ENCODE peak calls at places on chromosomes 12 and 14, in five cellular contexts. C is mesenchymal stem cell, A is Peyer's patch, U is HAP-1, Q is cardiac muscle cell. M is an unnamed sample. For H3K4me1, the result is how much of the 10 kb centered on the place peaks cover.

GRCh38 chr12:93751864-93752610 is 74.9 kb downstream of the CRADD start:
- DNase-seq in A (no peak), Q (no peak), U (no peak), C (peak), M (no peak)

GRCh38 chr12:94204647-94205247 is 56.4 kb downstream of the PLXNC1 start:
- DNase-seq in A (no peak), U (no peak), Q (peak), C (no peak), M (no peak)

GRCh38 chr12:64009321-64010068 is 165.0 kb downstream of the SRGAP1 start:
- DNase-seq in U (no peak), A (no peak), C (peak), Q (no peak), M (no peak)

GRCh38 chr14:54785111-54785777 is 117.4 kb downstream of the GCH1 start:
- DNase-seq in A (no peak), C (no peak), U (no peak), Q (no peak), M (no peak)

GRCh38 chr12:6554168-6554989 is 1.5 kb downstream of the IFFO1 start:
- DNase-seq in Q (peak), A (peak), C (peak), U (peak), M (peak)

GRCh38 chr12:58533652-58534051 is 386.7 kb downstream of the LRIG3 start:
- DNase-seq in A (no peak), C (no peak), U (no peak), Q (no peak), M (no peak)

GRCh38 chr14:64777461-64777860 is 73.2 kb downstream of the PLEKHG3 start:
- DNase-seq in A (no peak), U (no peak), C (no peak), Q (no peak), M (no peak)

GRCh38 chr14:96574633-96575191 is 72.5 kb downstream of the PAPOLA start:
- DNase-seq in U (no peak), Q (no peak), C (no peak), A (no peak), M (no peak)

GRCh38 chr14:52944267-52944666 is 6.6 kb downstream of the FERMT2 start:
- DNase-seq in Q (no peak), C (no peak), U (peak), A (no peak), M (no peak)

GRCh38 chr14:80653951-80654350 is 287.6 kb downstream of the CEP128 start:
- DNase-seq in C (no peak), U (no peak), Q (no peak), A (no peak), M (no peak)

GRCh38 chr14:101405171-101405883 is 156.0 kb upstream of the DIO3 start:
- DNase-seq in U (no peak), Q (no peak), A (peak), C (no peak), M (no peak)

GRCh38 chr14:75537071-75537470 is 14.8 kb downstream of the BATF start:
- DNase-seq in A (no peak), Q (no peak), U (no peak), C (peak), M (no peak)

GRCh38 chr12:98465950-98466349 is 49.4 kb upstream of the TMPO start:
- DNase-seq in C (no peak), A (no peak), U (no peak), Q (no peak), M (no peak)

GRCh38 chr12:113464852-113465719 is 6.6 kb downstream of the LHX5 start:
- DNase-seq in A (no peak), C (no peak), U (peak), Q (peak), M (no peak)

GRCh38 chr14:92800012-92800411 is 5.9 kb downstream of the GOLGA5 start:
- DNase-seq in C (no peak), U (no peak), A (no peak), Q (no peak), M (no peak)

GRCh38 chr14:88231626-88232025 is 91.4 kb downstream of the KCNK10 start:
- DNase-seq in A (no peak), C (no peak), U (no peak), Q (no peak), M (no peak)

GRCh38 chr12:46154221-46154975 is 114.4 kb downstream of the SLC38A1 start:
- DNase-seq in C (peak), Q (peak), U (no peak), A (no peak), M (no peak)

GRCh38 chr12:57235012-57235727 is 5.7 kb downstream of the SHMT2 start:
- DNase-seq in A (no peak), U (peak), Q (no peak), C (peak), M (peak)

GRCh38 chr14:86038401-86038985 is 508.5 kb downstream of the FLRT2 start:
- DNase-seq in U (peak), Q (peak), C (peak), A (no peak), M (peak)

GRCh38 chr12:18888062-18888461 is 150.1 kb downstream of the CAPZA3 start:
- DNase-seq in A (no peak), C (no peak), Q (no peak), U (no peak), M (no peak)

GRCh38 chr12:4157122-4157521 is 116.4 kb upstream of the CCND2 start:
- DNase-seq in Q (no peak), A (no peak), C (no peak), U (no peak), M (no peak)

GRCh38 chr12:84542289-84542688 is 370.3 kb downstream of the SLC6A15 start:
- DNase-seq in Q (no peak), C (peak), A (no peak), U (no peak), M (no peak)

GRCh38 chr14:100402631-100403030 is 79.5 kb downstream of the SLC25A47 start:
- DNase-seq in Q (no peak), U (no peak), C (no peak), A (no peak), M (no peak)

GRCh38 chr14:100405752-100406455 is 82.8 kb downstream of the SLC25A47 start:
- DNase-seq in Q (no peak), U (no peak), A (peak), C (no peak), M (no peak)

GRCh38 chr14:100401031-100401692 is 78.0 kb downstream of the SLC25A47 start:
- DNase-seq in A (no peak), C (no peak), Q (no peak), U (no peak), M (no peak)

GRCh38 chr14:100404419-100404818 is 81.3 kb downstream of the SLC25A47 start:
- DNase-seq in U (no peak), A (no peak), Q (no peak), C (no peak), M (no peak)

GRCh38 chr14:100403802-100404201 is 80.7 kb downstream of the SLC25A47 start:
- DNase-seq in A (peak), Q (no peak), U (no peak), C (no peak), M (no peak)
- H3K4me1 ChIP-seq in A (under half), Q (under half), U (under half), C (under half), M (under half)

DNA sequence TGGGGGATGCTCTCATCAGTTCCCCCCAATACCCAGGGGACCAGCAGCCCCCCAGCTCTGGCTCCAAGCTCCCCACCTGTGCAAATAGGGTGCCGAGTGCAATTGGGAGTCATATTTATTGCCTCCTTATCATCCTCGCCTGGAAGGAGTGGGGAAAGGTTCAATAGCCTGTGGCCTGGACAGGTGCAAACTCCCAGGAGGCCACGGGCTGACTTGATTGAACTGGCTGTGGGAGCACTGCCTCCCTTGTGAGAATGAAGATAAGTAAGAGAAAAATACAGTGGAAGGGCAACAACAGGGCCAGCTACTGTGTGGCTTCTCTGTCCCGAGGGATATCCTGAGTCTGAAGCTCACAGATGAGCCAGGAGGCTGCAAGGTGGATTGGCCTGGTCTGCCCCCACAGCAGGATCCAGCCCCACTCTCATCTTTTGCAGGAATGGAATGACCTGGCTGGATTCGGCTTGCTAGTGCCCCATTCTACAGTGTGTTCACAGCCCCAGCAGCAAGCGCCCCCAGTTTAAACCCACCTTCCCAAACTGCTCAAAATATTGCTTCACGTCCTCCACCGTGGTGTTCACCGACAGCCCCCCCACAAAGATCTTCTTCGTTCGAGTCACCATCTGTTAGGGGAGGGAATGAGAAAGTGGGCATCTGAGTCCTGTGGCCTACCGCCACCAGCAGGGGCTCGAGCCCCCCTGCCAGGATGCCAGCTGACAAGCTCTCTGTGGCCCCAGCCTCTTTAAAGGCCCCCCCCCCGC is 6.3 kb downstream of the MSI1 start:
- DNase-seq in Q (no peak), U (no peak), C (no peak), A (peak), M (no peak)
- H3K4me1 ChIP-seq in Q (under half), U (under half), C (under half), A (under half), M (under half)

GRCh38 chr14:56416213-56416612 is 163.4 kb upstream of the TMEM260 start:
- DNase-seq in C (no peak), Q (no peak), U (no peak), A (no peak), M (no peak)
- H3K4me1 ChIP-seq in C (under half), Q (under half), U (under half), A (under half), M (under half)

DNA sequence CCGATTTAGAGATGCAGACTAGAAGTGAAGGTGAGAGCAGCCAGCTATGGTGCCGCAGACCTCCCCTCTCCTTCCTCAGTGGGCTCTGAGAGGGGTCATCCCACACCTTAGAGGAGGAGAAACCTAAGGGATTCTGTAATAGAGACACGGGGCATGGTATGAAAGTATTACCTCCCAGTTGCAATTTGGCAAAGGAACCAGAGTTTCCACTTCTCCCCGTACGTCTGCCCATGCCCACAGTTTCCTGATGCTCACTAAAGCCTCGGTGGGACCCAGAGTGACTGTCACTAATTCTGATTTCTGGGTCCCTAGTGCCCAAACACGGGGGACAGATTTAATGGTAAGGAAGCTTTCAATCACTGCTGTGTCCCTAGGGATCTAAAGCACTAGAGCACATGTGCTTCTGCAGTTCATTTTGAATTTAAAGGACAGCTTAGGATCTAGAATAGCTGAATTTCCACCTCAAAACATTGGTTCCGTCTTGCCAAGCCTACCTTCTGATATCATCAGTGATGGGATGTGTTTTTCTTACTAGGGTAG is 44.1 kb downstream of the DAD1 start:
- DNase-seq in A (no peak), U (no peak), C (no peak), Q (no peak), M (no peak)
- H3K4me1 ChIP-seq in A (under half), U (under half), C (under half), Q (under half), M (under half)

DNA sequence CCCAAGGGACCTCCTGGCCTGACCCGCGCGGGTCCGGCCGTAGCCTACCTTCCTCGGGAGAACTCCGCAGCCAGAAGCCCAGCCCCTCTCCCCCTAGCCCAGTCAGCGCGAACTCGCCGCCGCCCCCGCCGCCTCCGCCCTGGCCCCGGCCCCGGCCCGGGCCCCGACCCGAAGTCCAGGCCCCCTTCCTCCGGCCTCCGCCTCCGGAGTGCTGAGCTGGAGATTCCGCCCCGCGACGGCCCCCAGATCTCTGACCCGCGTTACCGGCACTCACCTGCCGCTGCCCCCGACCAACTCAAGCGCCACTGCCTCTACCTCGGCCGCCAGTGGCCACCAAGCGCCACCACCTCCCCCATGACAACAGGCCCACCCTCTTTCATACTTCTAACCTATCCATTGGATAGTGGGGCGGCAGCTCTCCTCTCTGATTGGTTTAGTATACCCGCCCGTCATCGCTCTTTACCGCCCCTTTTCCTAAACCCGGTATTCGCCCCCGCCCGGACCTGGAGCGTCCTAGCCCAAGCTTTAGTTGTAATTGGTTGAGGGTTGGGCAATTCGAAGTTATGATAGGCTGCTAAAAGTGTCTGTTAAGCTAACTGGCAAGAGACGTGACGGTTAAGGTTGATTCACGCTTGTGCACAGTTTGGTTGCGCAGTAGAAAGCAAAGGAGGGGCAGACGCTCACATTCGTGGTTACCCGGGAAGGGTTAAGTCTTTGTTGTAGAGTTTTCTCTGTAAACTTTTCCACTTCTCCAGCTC is at the start of gene NUMB:
- DNase-seq in Q (peak), A (peak), C (peak), U (peak), M (peak)
- H3K4me1 ChIP-seq in Q (half or more), A (under half), C (under half), U (half or more), M (under half)

M was measured in Caco-2.